ENCODE peak calls at places on chromosomes 13 and 19, in seven cellular contexts. R is colonic mucosa, U is tibial nerve, M is heart right ventricle, J is fibroblast of lung, V is breast epithelium, H is gastrocnemius medialis. E is an unnamed sample.
A peak's percentile ranks its signal among the peaks of the same experiment; 100 is the strongest.

GRCh38 chr13:74920945-74921725 is 560.8 kb downstream of the TBC1D4 start:
- DNase-seq in R (no peak), U (no peak), M (no peak), J (peak; percentile 15), V (no peak), H (no peak), E (no peak)

GRCh38 chr13:99282264-99283231 is 24.4 kb upstream of the GPR18 start:
- DNase-seq in R (no peak), U (no peak), M (no peak), J (no peak), V (no peak), H (no peak), E (no peak)

GRCh38 chr13:25153736-25154135 is 18.4 kb downstream of the AMER2 start:
- DNase-seq in R (no peak), U (no peak), M (no peak), J (no peak), V (no peak), H (no peak), E (no peak)

GRCh38 chr19:5247957-5248705 is 92.5 kb downstream of the PTPRS start:
- DNase-seq in R (no peak), U (no peak), M (no peak), J (no peak), V (no peak), H (no peak), E (no peak)

GRCh38 chr19:32458500-32459123 is 53.0 kb downstream of the DPY19L3 start:
- DNase-seq in R (no peak), U (no peak), M (no peak), J (no peak), V (no peak), H (no peak), E (no peak)

GRCh38 chr13:93172109-93172508 is 54.5 kb upstream of the GPC6 start:
- DNase-seq in R (no peak), U (no peak), M (no peak), J (no peak), V (no peak), H (no peak), E (no peak)

GRCh38 chr19:18294467-18294864 is 13.0 kb upstream of the JUND start:
- DNase-seq in R (no peak), U (no peak), M (no peak), J (peak; percentile 34), V (no peak), H (no peak), E (no peak)

GRCh38 chr13:85194482-85194881 is 604.7 kb downstream of the SLITRK6 start:
- DNase-seq in R (no peak), U (no peak), M (no peak), J (no peak), V (no peak), H (no peak), E (no peak)

GRCh38 chr13:112709825-112710783 is 20.3 kb downstream of the ATP11A start:
- DNase-seq in R (no peak), U (no peak), M (no peak), J (no peak), V (no peak), H (no peak), E (no peak)

GRCh38 chr19:17114414-17114831 is 38.8 kb downstream of the MYO9B start:
- DNase-seq in R (no peak), U (no peak), M (no peak), J (peak; percentile 61), V (peak; percentile 81), H (no peak), E (no peak)

GRCh38 chr19:55554302-55554701 is 9.0 kb upstream of the SBK3 start:
- DNase-seq in R (no peak), U (no peak), M (no peak), J (no peak), V (no peak), H (peak; percentile 43), E (no peak)

GRCh38 chr19:13164370-13165090 is 14.3 kb downstream of the IER2 start:
- DNase-seq in R (peak; percentile 81), U (no peak), M (peak; percentile 89), J (peak; percentile 73), V (peak; percentile 65), H (no peak), E (no peak)

GRCh38 chr13:97322740-97323342 is 100.7 kb downstream of the MBNL2 start:
- DNase-seq in R (no peak), U (no peak), M (no peak), J (peak; percentile 60), V (no peak), H (no peak), E (no peak)

GRCh38 chr13:104246955-104247354 is 1180.7 kb upstream of the SLC10A2 start:
- DNase-seq in R (no peak), U (no peak), M (no peak), J (no peak), V (no peak), H (no peak), E (no peak)

GRCh38 chr13:75635621-75636338 is at the start of gene LMO7:
- DNase-seq in R (peak; percentile 65), U (peak; percentile 6), M (peak; percentile 37), J (peak; percentile 75), V (peak; percentile 64), H (no peak), E (peak; percentile 80)

GRCh38 chr19:56087647-56088346 is 33.3 kb downstream of the ZNF787 start:
- DNase-seq in R (no peak), U (no peak), M (peak; percentile 40), J (no peak), V (no peak), H (no peak), E (no peak)

GRCh38 chr13:91544723-91545122 is 146.3 kb downstream of the GPC5 start:
- DNase-seq in R (no peak), U (no peak), M (no peak), J (no peak), V (no peak), H (no peak), E (no peak)

GRCh38 chr19:42170052-42170451 is 37.8 kb upstream of the POU2F2 start:
- DNase-seq in R (no peak), U (no peak), M (no peak), J (no peak), V (no peak), H (no peak), E (no peak)

GRCh38 chr13:23901365-23901764 is 4.1 kb upstream of the C1QTNF9B start:
- DNase-seq in R (no peak), U (no peak), M (no peak), J (peak; percentile 55), V (no peak), H (no peak), E (no peak)

GRCh38 chr13:44879452-44880058 is 109.7 kb downstream of the NUFIP1 start:
- DNase-seq in R (peak; percentile 43), U (no peak), M (no peak), J (peak; percentile 60), V (no peak), H (no peak), E (no peak)

GRCh38 chr13:45863716-45864590 is 12.4 kb upstream of the SIAH3 start:
- DNase-seq in R (no peak), U (no peak), M (no peak), J (no peak), V (no peak), H (no peak), E (no peak)

GRCh38 chr13:98162935-98163334 is 14.1 kb downstream of the RNF113B start:
- DNase-seq in R (no peak), U (no peak), M (no peak), J (no peak), V (no peak), H (no peak), E (no peak)

DNA sequence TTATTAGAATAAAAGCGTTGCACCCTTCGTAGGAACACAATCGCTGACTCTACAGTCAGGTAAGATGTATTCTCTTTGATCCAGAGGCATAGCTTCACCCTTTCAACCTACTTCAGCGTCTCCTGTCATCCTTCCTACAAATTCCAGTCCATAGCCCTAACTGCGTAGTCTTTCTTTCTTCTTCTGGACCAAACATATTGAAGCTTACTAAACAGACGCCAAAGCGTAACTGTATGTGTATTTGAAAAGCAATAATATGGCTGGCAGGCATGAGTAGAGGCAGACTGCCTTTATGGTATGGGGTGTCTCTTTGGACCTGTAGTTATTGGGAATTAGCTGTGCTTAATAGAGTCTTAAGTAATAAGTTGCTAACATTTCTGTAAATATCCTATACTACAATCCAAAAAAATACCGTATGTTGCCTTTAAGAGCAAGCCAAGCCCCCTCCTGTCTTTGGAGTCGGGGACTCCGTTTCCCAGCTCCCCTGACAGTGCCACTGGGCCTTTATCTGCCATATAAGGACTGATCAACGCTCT is 392 bp upstream of the ZNF548 start:
- DNase-seq in R (no peak), U (no peak), M (no peak), J (no peak), V (no peak), H (no peak), E (no peak)
- H3K4me3 ChIP-seq in R (peak overlapping the region; percentile 53), U (peak overlapping the region; percentile 74), M (peak overlapping the region; percentile 95), J (peak overlapping the region; percentile 93), V (peak overlapping the region; percentile 68), H (peak overlapping the region; percentile 85), E (peak overlapping the region; percentile 90)

GRCh38 chr13:26983533-26984315 is 187.9 kb downstream of the USP12 start:
- DNase-seq in R (no peak), U (no peak), M (no peak), J (peak; percentile 42), V (no peak), H (no peak), E (peak; percentile 17)
- H3K27ac ChIP-seq in R (peak overlapping the region; percentile 91), U (no peak overlapping the region), M (peak overlapping the region; percentile 75), J (peak overlapping the region; percentile 80), V (peak overlapping the region; percentile 64), H (no peak overlapping the region), E (peak overlapping the region; percentile 68)

DNA sequence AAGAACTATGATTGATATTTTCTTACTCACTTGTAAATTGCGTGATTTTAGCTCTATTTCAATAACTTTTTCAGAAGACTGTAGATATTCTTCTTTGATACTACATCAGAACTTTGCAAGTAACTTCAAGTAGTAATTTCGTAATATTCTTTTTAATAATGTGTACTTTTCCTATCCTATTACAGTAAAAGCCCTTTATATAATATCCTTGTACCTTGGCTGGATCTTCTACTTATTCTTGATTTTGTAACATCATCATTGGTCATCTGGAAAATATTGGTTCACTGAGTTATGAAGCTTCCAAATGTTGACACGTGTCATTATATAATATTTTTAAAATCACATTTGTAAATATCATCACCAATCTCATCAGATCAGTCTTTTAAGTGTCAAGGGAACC is 32.4 kb downstream of the POLR1D start:
- DNase-seq in R (no peak), U (no peak), M (no peak), J (no peak), V (no peak), H (no peak), E (no peak)
- H3K4me3 ChIP-seq in R (no peak overlapping the region), U (no peak overlapping the region), M (no peak overlapping the region), J (no peak overlapping the region), V (no peak overlapping the region), H (no peak overlapping the region), E (no peak overlapping the region)

GRCh38 chr19:40216013-40216776 is 2.0 kb downstream of the TTC9B start:
- DNase-seq in R (no peak), U (no peak), M (no peak), J (no peak), V (no peak), H (no peak), E (no peak)

GRCh38 chr19:40213251-40213793 is 4.9 kb downstream of the TTC9B start:
- DNase-seq in R (no peak), U (no peak), M (no peak), J (no peak), V (no peak), H (no peak), E (no peak)

GRCh38 chr19:40213882-40214570 is 4.2 kb downstream of the TTC9B start:
- DNase-seq in R (no peak), U (no peak), M (no peak), J (no peak), V (no peak), H (no peak), E (no peak)

GRCh38 chr19:40216777-40217026 is 1.5 kb downstream of the TTC9B start:
- DNase-seq in R (no peak), U (no peak), M (no peak), J (no peak), V (no peak), H (no peak), E (no peak)

GRCh38 chr19:40214936-40215335 is 3.2 kb downstream of the TTC9B start:
- DNase-seq in R (no peak), U (no peak), M (no peak), J (no peak), V (no peak), H (no peak), E (no peak)
- H3K27ac ChIP-seq in R (no peak overlapping the region), U (no peak overlapping the region), M (no peak overlapping the region), J (no peak overlapping the region), V (no peak overlapping the region), H (no peak overlapping the region), E (no peak overlapping the region)